ENCODE peak calls at places on chromosomes 6 and 20, in seven cellular contexts. One of them, this sample, is unnamed.

GRCh38 chr6:84457276-84457675 is 229.8 kb upstream of the CEP162 start:
- DNase-seq in transverse colon: no peak
- DNase-seq in esophagus squamous epithelium: no peak
- DNase-seq in fibroblast of lung: peak
- DNase-seq in GM12865: no peak
- DNase-seq in choroid plexus epithelial cell: no peak
- DNase-seq in sigmoid colon: no peak
- DNase-seq in this sample: peak

GRCh38 chr6:26366504-26366903 is 1.5 kb downstream of the BTN3A2 start:
- DNase-seq in fibroblast of lung: no peak
- DNase-seq in choroid plexus epithelial cell: peak
- DNase-seq in GM12865: peak
- DNase-seq in transverse colon: no peak
- DNase-seq in esophagus squamous epithelium: no peak
- DNase-seq in sigmoid colon: no peak
- DNase-seq in this sample: peak

GRCh38 chr6:55774542-55775318 is 100.7 kb downstream of the BMP5 start:
- DNase-seq in sigmoid colon: no peak
- DNase-seq in GM12865: no peak
- DNase-seq in fibroblast of lung: no peak
- DNase-seq in esophagus squamous epithelium: no peak
- DNase-seq in choroid plexus epithelial cell: no peak
- DNase-seq in transverse colon: no peak
- DNase-seq in this sample: no peak

GRCh38 chr6:23524556-23524955 is 601.5 kb upstream of the NRSN1 start:
- DNase-seq in GM12865: no peak
- DNase-seq in esophagus squamous epithelium: no peak
- DNase-seq in fibroblast of lung: peak
- DNase-seq in transverse colon: no peak
- DNase-seq in choroid plexus epithelial cell: no peak
- DNase-seq in sigmoid colon: no peak
- DNase-seq in this sample: no peak

GRCh38 chr6:25612666-25613065 is 39.3 kb upstream of the SCGN start:
- DNase-seq in GM12865: peak
- DNase-seq in choroid plexus epithelial cell: no peak
- DNase-seq in fibroblast of lung: no peak
- DNase-seq in sigmoid colon: no peak
- DNase-seq in transverse colon: no peak
- DNase-seq in esophagus squamous epithelium: no peak
- DNase-seq in this sample: no peak

GRCh38 chr20:41738584-41739193 is 120.5 kb upstream of the CHD6 start:
- DNase-seq in transverse colon: peak
- DNase-seq in choroid plexus epithelial cell: peak
- DNase-seq in GM12865: peak
- DNase-seq in esophagus squamous epithelium: no peak
- DNase-seq in fibroblast of lung: peak
- DNase-seq in sigmoid colon: no peak
- DNase-seq in this sample: peak

GRCh38 chr20:48025061-48025515 is 239.8 kb upstream of the SULF2 start:
- DNase-seq in GM12865: peak
- DNase-seq in sigmoid colon: no peak
- DNase-seq in fibroblast of lung: peak
- DNase-seq in transverse colon: no peak
- DNase-seq in choroid plexus epithelial cell: peak
- DNase-seq in esophagus squamous epithelium: no peak
- DNase-seq in this sample: peak

GRCh38 chr6:12911387-12911960 is 194.9 kb downstream of the PHACTR1 start:
- DNase-seq in transverse colon: no peak
- DNase-seq in fibroblast of lung: peak
- DNase-seq in sigmoid colon: no peak
- DNase-seq in GM12865: peak
- DNase-seq in choroid plexus epithelial cell: peak
- DNase-seq in esophagus squamous epithelium: no peak
- DNase-seq in this sample: peak

GRCh38 chr6:55255061-55255571 is 72.2 kb upstream of the GFRAL start:
- DNase-seq in fibroblast of lung: no peak
- DNase-seq in choroid plexus epithelial cell: no peak
- DNase-seq in GM12865: no peak
- DNase-seq in esophagus squamous epithelium: no peak
- DNase-seq in transverse colon: no peak
- DNase-seq in sigmoid colon: no peak
- DNase-seq in this sample: no peak

GRCh38 chr6:45717715-45718114 is 297.9 kb downstream of the CLIC5 start:
- DNase-seq in esophagus squamous epithelium: no peak
- DNase-seq in GM12865: no peak
- DNase-seq in choroid plexus epithelial cell: no peak
- DNase-seq in fibroblast of lung: no peak
- DNase-seq in sigmoid colon: no peak
- DNase-seq in transverse colon: no peak
- DNase-seq in this sample: no peak

GRCh38 chr6:15498640-15499039 is 164.2 kb downstream of the DTNBP1 start:
- DNase-seq in transverse colon: peak
- DNase-seq in esophagus squamous epithelium: no peak
- DNase-seq in choroid plexus epithelial cell: no peak
- DNase-seq in fibroblast of lung: peak
- DNase-seq in sigmoid colon: no peak
- DNase-seq in GM12865: no peak
- DNase-seq in this sample: peak

GRCh38 chr6:125753218-125753936 is 3.9 kb downstream of the HEY2 start:
- DNase-seq in esophagus squamous epithelium: no peak
- DNase-seq in choroid plexus epithelial cell: peak
- DNase-seq in GM12865: peak
- DNase-seq in sigmoid colon: no peak
- DNase-seq in transverse colon: no peak
- DNase-seq in fibroblast of lung: peak
- DNase-seq in this sample: peak

GRCh38 chr6:136616527-136616926 is 66.3 kb upstream of the MAP7 start:
- DNase-seq in sigmoid colon: no peak
- DNase-seq in fibroblast of lung: no peak
- DNase-seq in choroid plexus epithelial cell: no peak
- DNase-seq in GM12865: no peak
- DNase-seq in transverse colon: no peak
- DNase-seq in esophagus squamous epithelium: no peak
- DNase-seq in this sample: no peak

GRCh38 chr20:49785851-49786174 is 26.8 kb upstream of the SLC9A8 start:
- DNase-seq in sigmoid colon: no peak
- DNase-seq in esophagus squamous epithelium: no peak
- DNase-seq in fibroblast of lung: no peak
- DNase-seq in transverse colon: peak
- DNase-seq in GM12865: peak
- DNase-seq in choroid plexus epithelial cell: no peak
- DNase-seq in this sample: no peak

GRCh38 chr6:54473328-54473727 is 165.1 kb downstream of the TINAG start:
- DNase-seq in choroid plexus epithelial cell: no peak
- DNase-seq in GM12865: no peak
- DNase-seq in fibroblast of lung: no peak
- DNase-seq in transverse colon: no peak
- DNase-seq in esophagus squamous epithelium: no peak
- DNase-seq in sigmoid colon: no peak
- DNase-seq in this sample: no peak

GRCh38 chr20:36093025-36093803 is 61.3 kb upstream of the EPB41L1 start:
- DNase-seq in esophagus squamous epithelium: peak
- DNase-seq in GM12865: peak
- DNase-seq in transverse colon: peak
- DNase-seq in sigmoid colon: peak
- DNase-seq in fibroblast of lung: peak
- DNase-seq in choroid plexus epithelial cell: peak
- DNase-seq in this sample: peak

GRCh38 chr6:122620902-122621301 is 10.7 kb downstream of the PKIB start:
- DNase-seq in esophagus squamous epithelium: no peak
- DNase-seq in choroid plexus epithelial cell: peak
- DNase-seq in transverse colon: no peak
- DNase-seq in GM12865: no peak
- DNase-seq in sigmoid colon: no peak
- DNase-seq in fibroblast of lung: peak
- DNase-seq in this sample: no peak

GRCh38 chr20:2691663-2692035 is 931 bp upstream of the EBF4 start:
- DNase-seq in esophagus squamous epithelium: no peak
- DNase-seq in GM12865: no peak
- DNase-seq in fibroblast of lung: no peak
- DNase-seq in sigmoid colon: no peak
- DNase-seq in transverse colon: no peak
- DNase-seq in choroid plexus epithelial cell: no peak
- DNase-seq in this sample: no peak
- H3K4me3 ChIP-seq in esophagus squamous epithelium: peak
- H3K4me3 ChIP-seq in GM12865: no peak
- H3K4me3 ChIP-seq in fibroblast of lung: peak
- H3K4me3 ChIP-seq in sigmoid colon: peak
- H3K4me3 ChIP-seq in transverse colon: peak
- H3K4me3 ChIP-seq in choroid plexus epithelial cell: no peak
- H3K4me3 ChIP-seq in this sample: no peak

DNA sequence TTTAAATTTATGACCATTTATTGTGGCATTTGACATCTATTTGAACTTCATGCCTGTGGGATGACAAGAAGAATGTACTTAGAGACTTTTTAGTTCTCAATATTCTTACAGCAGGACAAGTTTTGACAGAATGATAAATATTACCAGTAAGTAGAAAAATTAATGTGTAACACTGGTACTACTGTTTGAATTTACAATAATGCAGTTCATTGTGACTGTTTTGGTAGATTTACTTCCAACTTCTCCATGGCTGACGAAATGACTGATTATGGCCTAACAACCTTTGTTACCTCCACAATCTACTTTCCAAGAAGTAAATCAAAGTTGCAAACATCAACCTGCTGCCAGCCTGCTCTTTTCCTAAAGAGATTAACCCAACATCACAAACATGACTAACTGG is 38.5 kb downstream of the PAK5 start:
- DNase-seq in transverse colon: no peak
- DNase-seq in fibroblast of lung: no peak
- DNase-seq in esophagus squamous epithelium: no peak
- DNase-seq in sigmoid colon: no peak
- DNase-seq in choroid plexus epithelial cell: no peak
- DNase-seq in GM12865: no peak
- DNase-seq in this sample: no peak
- H3K4me3 ChIP-seq in transverse colon: no peak
- H3K4me3 ChIP-seq in fibroblast of lung: no peak
- H3K4me3 ChIP-seq in esophagus squamous epithelium: no peak
- H3K4me3 ChIP-seq in sigmoid colon: no peak
- H3K4me3 ChIP-seq in choroid plexus epithelial cell: no peak
- H3K4me3 ChIP-seq in GM12865: no peak
- H3K4me3 ChIP-seq in this sample: no peak

DNA sequence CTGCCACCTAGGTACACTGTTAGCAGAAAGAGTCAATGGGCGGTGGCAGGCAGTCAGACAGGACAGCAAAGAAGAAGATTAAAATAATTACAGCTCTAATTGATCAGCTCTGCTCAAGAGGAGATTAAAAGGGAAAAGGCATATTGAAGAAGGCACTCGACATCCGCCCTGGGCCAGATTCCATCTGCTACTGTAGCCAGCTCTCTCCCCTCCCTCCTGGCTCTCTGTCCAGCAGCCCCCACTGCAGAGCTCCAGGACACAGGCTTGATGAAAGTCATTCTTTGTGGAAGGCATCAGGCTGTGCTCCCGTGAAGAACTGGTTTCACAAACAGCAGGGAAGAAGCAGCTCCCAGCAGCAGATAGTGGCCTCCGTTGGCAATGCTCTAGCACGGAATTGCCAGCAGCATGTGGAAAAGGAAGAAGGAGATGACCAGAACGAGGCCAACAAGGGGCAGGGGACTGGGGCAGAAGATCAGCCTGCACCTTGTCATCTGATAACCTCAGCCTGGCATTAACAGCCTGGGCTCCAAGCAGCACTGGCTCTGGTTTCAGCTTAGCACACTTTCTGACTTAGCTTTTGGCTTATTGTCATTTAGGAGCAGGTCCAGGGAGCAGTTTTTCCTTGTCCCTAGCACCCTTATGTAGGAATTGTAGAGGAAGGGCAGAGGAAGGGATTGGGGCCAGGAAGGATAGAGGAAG is 465.9 kb downstream of the KIF16B start:
- DNase-seq in choroid plexus epithelial cell: no peak
- DNase-seq in transverse colon: no peak
- DNase-seq in fibroblast of lung: no peak
- DNase-seq in sigmoid colon: no peak
- DNase-seq in esophagus squamous epithelium: no peak
- DNase-seq in GM12865: no peak
- DNase-seq in this sample: no peak
- H3K4me3 ChIP-seq in choroid plexus epithelial cell: no peak
- H3K4me3 ChIP-seq in transverse colon: no peak
- H3K4me3 ChIP-seq in fibroblast of lung: no peak
- H3K4me3 ChIP-seq in sigmoid colon: no peak
- H3K4me3 ChIP-seq in esophagus squamous epithelium: no peak
- H3K4me3 ChIP-seq in GM12865: no peak
- H3K4me3 ChIP-seq in this sample: no peak

GRCh38 chr6:138162947-138163569 is 1.3 kb downstream of the ARFGEF3 start:
- DNase-seq in transverse colon: no peak
- DNase-seq in esophagus squamous epithelium: no peak
- DNase-seq in GM12865: no peak
- DNase-seq in choroid plexus epithelial cell: no peak
- DNase-seq in fibroblast of lung: no peak
- DNase-seq in sigmoid colon: no peak
- DNase-seq in this sample: no peak

GRCh38 chr6:138161118-138161433 is 663 bp upstream of the ARFGEF3 start:
- DNase-seq in fibroblast of lung: no peak
- DNase-seq in esophagus squamous epithelium: no peak
- DNase-seq in sigmoid colon: no peak
- DNase-seq in choroid plexus epithelial cell: no peak
- DNase-seq in GM12865: no peak
- DNase-seq in transverse colon: no peak
- DNase-seq in this sample: no peak

GRCh38 chr6:138161434-138162103 is at the start of gene ARFGEF3:
- DNase-seq in GM12865: peak
- DNase-seq in choroid plexus epithelial cell: no peak
- DNase-seq in esophagus squamous epithelium: no peak
- DNase-seq in transverse colon: peak
- DNase-seq in fibroblast of lung: peak
- DNase-seq in sigmoid colon: no peak
- DNase-seq in this sample: peak

GRCh38 chr6:138160329-138161117 is 1.2 kb upstream of the ARFGEF3 start:
- DNase-seq in esophagus squamous epithelium: no peak
- DNase-seq in choroid plexus epithelial cell: no peak
- DNase-seq in GM12865: no peak
- DNase-seq in transverse colon: no peak
- DNase-seq in sigmoid colon: no peak
- DNase-seq in fibroblast of lung: no peak
- DNase-seq in this sample: no peak

DNA sequence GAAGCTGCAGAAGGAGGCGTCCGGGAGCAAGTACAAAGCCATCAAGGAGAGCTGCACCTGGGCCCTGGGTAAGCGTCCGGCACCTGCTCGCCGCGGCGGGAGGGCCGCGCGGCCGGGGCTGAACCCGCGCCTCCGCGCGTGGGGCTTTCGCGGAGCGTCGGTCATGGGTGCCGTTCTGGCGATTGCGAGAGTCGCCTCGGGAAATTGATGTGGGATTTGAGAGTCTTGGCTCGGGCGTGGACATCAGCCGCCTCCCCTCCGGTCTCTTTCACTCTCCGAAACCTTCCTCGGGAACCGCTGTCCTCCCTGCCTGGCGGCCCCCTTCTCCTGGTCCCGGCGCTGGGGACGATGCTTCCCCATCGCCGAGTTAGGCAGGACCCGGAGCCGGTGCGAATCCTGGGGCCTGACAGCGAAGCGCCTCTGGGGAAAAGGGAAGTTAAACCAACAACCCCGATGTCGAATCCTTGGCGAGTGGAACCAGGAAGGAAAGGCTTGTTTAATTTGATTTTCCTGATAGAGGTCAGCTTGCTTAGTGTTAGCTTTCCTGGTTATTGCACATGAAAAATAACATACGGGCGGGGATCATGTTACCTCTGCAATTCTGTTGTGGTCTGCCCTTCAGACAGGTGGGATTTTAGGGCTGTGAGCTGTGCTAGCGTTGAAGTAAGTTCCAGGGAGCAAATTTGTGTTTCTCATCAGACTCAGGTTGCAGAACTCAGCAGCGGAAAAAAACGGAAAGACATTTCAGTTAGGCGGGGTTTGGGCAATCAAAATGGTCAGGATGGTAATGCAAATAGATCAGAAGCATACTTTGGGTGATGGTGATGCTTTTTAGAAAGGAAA is 586 bp downstream of the ARFGEF3 start:
- DNase-seq in esophagus squamous epithelium: no peak
- DNase-seq in GM12865: no peak
- DNase-seq in sigmoid colon: no peak
- DNase-seq in choroid plexus epithelial cell: no peak
- DNase-seq in transverse colon: peak
- DNase-seq in fibroblast of lung: peak
- DNase-seq in this sample: no peak
- H3K4me3 ChIP-seq in esophagus squamous epithelium: peak
- H3K4me3 ChIP-seq in GM12865: peak
- H3K4me3 ChIP-seq in sigmoid colon: peak
- H3K4me3 ChIP-seq in choroid plexus epithelial cell: peak
- H3K4me3 ChIP-seq in transverse colon: peak
- H3K4me3 ChIP-seq in fibroblast of lung: peak
- H3K4me3 ChIP-seq in this sample: peak